ENCODE peak calls at places on chromosomes 11 and 22, in four cellular contexts. One of them, this sample, is unnamed.

GRCh38 chr11:64430570-64430969 is 71.6 kb downstream of the RPS6KA4 start:
- DNase-seq in fibroblast of lung: no peak
- DNase-seq in HCT116: no peak
- DNase-seq in GM23248: no peak
- DNase-seq in this sample: no peak

GRCh38 chr11:65380460-65381126 is 1.9 kb downstream of the SLC25A45 start:
- DNase-seq in fibroblast of lung: no peak
- DNase-seq in HCT116: no peak
- DNase-seq in GM23248: no peak
- DNase-seq in this sample: no peak

GRCh38 chr11:95307310-95307709 is 76.3 kb upstream of the SESN3 start:
- DNase-seq in fibroblast of lung: no peak
- DNase-seq in HCT116: no peak
- DNase-seq in GM23248: no peak
- DNase-seq in this sample: no peak

GRCh38 chr11:1937616-1938342 is 9.4 kb upstream of the MRPL23 start:
- DNase-seq in fibroblast of lung: no peak
- DNase-seq in HCT116: no peak
- DNase-seq in GM23248: no peak
- DNase-seq in this sample: no peak

GRCh38 chr11:92703431-92703830 is 266.0 kb upstream of the MTNR1B start:
- DNase-seq in fibroblast of lung: peak; percentile 71
- DNase-seq in HCT116: no peak
- DNase-seq in GM23248: peak; percentile 76
- DNase-seq in this sample: peak; percentile 70

GRCh38 chr22:27962268-27963191 is 43.5 kb upstream of the PITPNB start:
- DNase-seq in fibroblast of lung: no peak
- DNase-seq in HCT116: no peak
- DNase-seq in GM23248: peak; percentile 14
- DNase-seq in this sample: no peak

GRCh38 chr11:2139691-2140337 is 625 bp upstream of the IGF2 start:
- DNase-seq in fibroblast of lung: no peak
- DNase-seq in HCT116: no peak
- DNase-seq in GM23248: no peak
- DNase-seq in this sample: no peak

GRCh38 chr11:68396526-68396925 is 64.0 kb upstream of the PPP6R3 start:
- DNase-seq in fibroblast of lung: no peak
- DNase-seq in HCT116: no peak
- DNase-seq in GM23248: no peak
- DNase-seq in this sample: no peak

GRCh38 chr11:122306776-122307479 is 190.9 kb upstream of the BLID start:
- DNase-seq in fibroblast of lung: no peak
- DNase-seq in HCT116: no peak
- DNase-seq in GM23248: no peak
- DNase-seq in this sample: no peak

GRCh38 chr11:107702723-107703122 is 9.1 kb downstream of the SLN start:
- DNase-seq in fibroblast of lung: no peak
- DNase-seq in HCT116: no peak
- DNase-seq in GM23248: peak; percentile 30
- DNase-seq in this sample: no peak

GRCh38 chr22:30885001-30885366 is 83.6 kb downstream of the MORC2 start:
- DNase-seq in fibroblast of lung: no peak
- DNase-seq in HCT116: no peak
- DNase-seq in GM23248: no peak
- DNase-seq in this sample: no peak

GRCh38 chr22:25437414-25438160 is 126.9 kb upstream of the GRK3 start:
- DNase-seq in fibroblast of lung: no peak
- DNase-seq in HCT116: no peak
- DNase-seq in GM23248: no peak
- DNase-seq in this sample: no peak

GRCh38 chr11:128391809-128392208 is 195.5 kb downstream of the ETS1 start:
- DNase-seq in fibroblast of lung: no peak
- DNase-seq in HCT116: no peak
- DNase-seq in GM23248: no peak
- DNase-seq in this sample: no peak

GRCh38 chr11:63871962-63872832 is 33.3 kb downstream of the MARK2 start:
- DNase-seq in fibroblast of lung: peak; percentile 92
- DNase-seq in HCT116: peak; percentile 60
- DNase-seq in GM23248: peak; percentile 98
- DNase-seq in this sample: peak; percentile 89

GRCh38 chr11:67407700-67408163 is 3.8 kb downstream of the TBC1D10C start:
- DNase-seq in fibroblast of lung: no peak
- DNase-seq in HCT116: no peak
- DNase-seq in GM23248: no peak
- DNase-seq in this sample: no peak

GRCh38 chr11:1444823-1445422 is 41.7 kb downstream of the MOB2 start:
- DNase-seq in fibroblast of lung: no peak
- DNase-seq in HCT116: no peak
- DNase-seq in GM23248: no peak
- DNase-seq in this sample: no peak

GRCh38 chr11:133227674-133228111 is 304.6 kb downstream of the OPCML start:
- DNase-seq in fibroblast of lung: no peak
- DNase-seq in HCT116: no peak
- DNase-seq in GM23248: no peak
- DNase-seq in this sample: no peak

GRCh38 chr11:13228569-13228968 is 49.0 kb upstream of the BMAL1 start:
- DNase-seq in fibroblast of lung: no peak
- DNase-seq in HCT116: no peak
- DNase-seq in GM23248: no peak
- DNase-seq in this sample: no peak

GRCh38 chr22:38751422-38752346 is 4.1 kb downstream of the SUN2 start:
- DNase-seq in fibroblast of lung: peak; percentile 37
- DNase-seq in HCT116: no peak
- DNase-seq in GM23248: no peak
- DNase-seq in this sample: no peak

GRCh38 chr22:39686776-39687525 is 116.4 kb downstream of the CACNA1I start:
- DNase-seq in fibroblast of lung: no peak
- DNase-seq in HCT116: no peak
- DNase-seq in GM23248: no peak
- DNase-seq in this sample: no peak

GRCh38 chr11:115257286-115258077 is 246.7 kb downstream of the CADM1 start:
- DNase-seq in fibroblast of lung: no peak
- DNase-seq in HCT116: no peak
- DNase-seq in GM23248: no peak
- DNase-seq in this sample: no peak

GRCh38 chr11:113574171-113574570 is 99.0 kb upstream of the DRD2 start:
- DNase-seq in fibroblast of lung: no peak
- DNase-seq in HCT116: no peak
- DNase-seq in GM23248: no peak
- DNase-seq in this sample: no peak

GRCh38 chr11:32960553-32961164 is 55.0 kb upstream of the DEPDC7 start:
- DNase-seq in fibroblast of lung: peak; percentile 40
- DNase-seq in HCT116: peak; percentile 28
- DNase-seq in GM23248: peak; percentile 72
- DNase-seq in this sample: peak; percentile 31

GRCh38 chr11:103228807-103229206 is 119.6 kb downstream of the DYNC2H1 start:
- DNase-seq in fibroblast of lung: no peak
- DNase-seq in HCT116: no peak
- DNase-seq in GM23248: peak; percentile 4
- DNase-seq in this sample: no peak

GRCh38 chr11:93849751-93850584 is 450 bp downstream of the VSTM5 start:
- DNase-seq in fibroblast of lung: peak; percentile 50
- DNase-seq in HCT116: no peak
- DNase-seq in GM23248: peak; percentile 56
- DNase-seq in this sample: peak; percentile 24

GRCh38 chr22:17201285-17201945 is 17.8 kb downstream of the ADA2 start:
- DNase-seq in fibroblast of lung: peak; percentile 13
- DNase-seq in HCT116: no peak
- DNase-seq in GM23248: peak; percentile 29
- DNase-seq in this sample: no peak

GRCh38 chr11:120136356-120136755 is 1.6 kb downstream of the TRIM29 start:
- DNase-seq in fibroblast of lung: no peak
- DNase-seq in HCT116: no peak
- DNase-seq in GM23248: no peak
- DNase-seq in this sample: no peak

GRCh38 chr22:26164174-26164573 is 5.1 kb upstream of the SEZ6L start:
- DNase-seq in fibroblast of lung: no peak
- DNase-seq in HCT116: no peak
- DNase-seq in GM23248: no peak
- DNase-seq in this sample: no peak

GRCh38 chr11:103601230-103601846 is 435.1 kb upstream of the DDI1 start:
- DNase-seq in fibroblast of lung: peak; percentile 47
- DNase-seq in HCT116: no peak
- DNase-seq in GM23248: peak; percentile 82
- DNase-seq in this sample: peak; percentile 38

GRCh38 chr22:41813726-41814410 is 13.4 kb downstream of the CCDC134 start:
- DNase-seq in fibroblast of lung: no peak
- DNase-seq in HCT116: no peak
- DNase-seq in GM23248: peak; percentile 26
- DNase-seq in this sample: no peak

GRCh38 chr11:103897156-103897555 is 139.3 kb upstream of the DDI1 start:
- DNase-seq in fibroblast of lung: no peak
- DNase-seq in HCT116: no peak
- DNase-seq in GM23248: peak; percentile 43
- DNase-seq in this sample: no peak

DNA sequence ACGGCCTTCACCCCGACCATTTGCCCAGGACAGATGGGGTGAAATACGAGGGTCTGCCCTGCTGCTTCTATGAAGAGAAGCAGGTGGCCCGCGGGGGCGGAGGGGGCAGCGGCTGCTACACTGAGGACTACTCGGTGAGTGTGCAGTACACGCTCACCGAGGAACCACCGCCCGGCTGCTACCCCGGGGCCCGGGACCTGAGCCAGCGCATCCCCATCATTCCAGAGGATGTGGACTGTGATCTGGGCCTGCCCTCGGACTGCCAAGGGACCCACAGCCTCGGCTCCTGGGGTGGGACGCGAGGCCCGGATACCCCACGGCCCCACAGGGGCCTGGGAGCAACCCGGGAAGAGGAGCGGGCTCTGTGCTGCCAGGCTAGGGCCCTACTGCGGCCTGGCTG is 11.2 kb downstream of the C22orf31 start:
- DNase-seq in fibroblast of lung: no peak
- DNase-seq in HCT116: no peak
- DNase-seq in GM23248: no peak
- DNase-seq in this sample: no peak
- H2AFZ ChIP-seq in fibroblast of lung: no peak overlapping the region
- H2AFZ ChIP-seq in HCT116: no peak overlapping the region
- H2AFZ ChIP-seq in GM23248: no peak overlapping the region
- H2AFZ ChIP-seq in this sample: no peak overlapping the region

GRCh38 chr11:69635804-69636511 is 5.0 kb upstream of the CCND1 start:
- DNase-seq in fibroblast of lung: no peak
- DNase-seq in HCT116: no peak
- DNase-seq in GM23248: no peak
- DNase-seq in this sample: no peak

GRCh38 chr11:69636870-69637600 is 3.9 kb upstream of the CCND1 start:
- DNase-seq in fibroblast of lung: no peak
- DNase-seq in HCT116: no peak
- DNase-seq in GM23248: peak; percentile 30
- DNase-seq in this sample: no peak

GRCh38 chr11:69637601-69637955 is 3.4 kb upstream of the CCND1 start:
- DNase-seq in fibroblast of lung: no peak
- DNase-seq in HCT116: no peak
- DNase-seq in GM23248: no peak
- DNase-seq in this sample: no peak

GRCh38 chr11:69635210-69635609 is 5.7 kb upstream of the CCND1 start:
- DNase-seq in fibroblast of lung: no peak
- DNase-seq in HCT116: no peak
- DNase-seq in GM23248: no peak
- DNase-seq in this sample: no peak

DNA sequence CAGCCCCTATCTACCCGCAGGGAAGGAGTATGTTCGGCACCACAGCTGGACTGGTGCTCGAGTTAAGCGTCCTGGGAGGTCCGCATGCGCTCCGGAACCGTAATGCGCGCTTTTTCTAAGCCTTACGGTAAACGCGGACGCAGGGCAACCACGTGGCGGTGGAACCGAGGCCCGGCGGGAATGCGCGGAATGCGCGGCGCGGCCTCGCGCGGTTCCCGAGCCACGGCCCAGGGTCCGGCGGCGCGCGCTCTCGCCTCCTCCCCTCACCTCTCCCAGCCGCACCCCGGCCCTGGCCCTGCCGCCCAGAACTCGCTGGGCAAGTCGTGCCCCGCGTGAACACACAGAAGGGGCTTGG is 4.5 kb upstream of the CCND1 start:
- DNase-seq in fibroblast of lung: peak; percentile 91
- DNase-seq in HCT116: peak; percentile 80
- DNase-seq in GM23248: peak; percentile 94
- DNase-seq in this sample: peak; percentile 89
- TF ChIP-seq EZH2 in fibroblast of lung: no peak
- TF ChIP-seq EZH2 in HCT116: no peak
- TF ChIP-seq EZH2 in GM23248: no peak
- TF ChIP-seq EZH2 in this sample: no peak

DNA sequence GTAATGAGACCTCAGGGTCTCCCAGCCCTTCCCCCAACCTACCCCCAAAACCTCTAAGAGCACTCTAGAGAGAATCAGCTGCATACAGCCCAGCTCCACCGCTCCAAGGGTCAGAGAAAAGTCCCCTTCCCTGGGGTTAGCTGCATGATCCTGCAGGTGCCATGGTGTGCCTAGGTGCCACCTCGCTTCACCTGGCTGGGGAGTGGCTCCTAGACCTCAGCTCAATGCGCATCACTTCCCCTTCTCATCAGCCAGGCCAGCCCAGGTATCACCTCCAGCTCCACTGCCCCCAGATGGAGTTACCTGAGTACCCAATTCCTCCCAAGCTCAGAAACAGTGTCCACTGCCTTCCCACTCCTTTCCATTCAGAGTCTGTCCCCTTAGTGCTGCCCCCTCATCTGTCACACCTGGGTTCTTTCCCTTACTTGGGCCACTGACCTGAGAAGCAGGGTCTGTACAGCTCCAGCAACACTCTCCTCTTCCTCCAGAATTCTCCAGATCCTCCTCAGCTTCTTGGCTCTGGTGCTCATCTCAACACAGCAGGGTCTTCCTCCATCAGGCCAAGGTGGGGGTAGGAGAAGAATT is 1.3 kb downstream of the STARD10 start:
- DNase-seq in fibroblast of lung: no peak
- DNase-seq in HCT116: no peak
- DNase-seq in GM23248: no peak
- DNase-seq in this sample: no peak
- H2AFZ ChIP-seq in fibroblast of lung: no peak overlapping the region
- H2AFZ ChIP-seq in HCT116: no peak overlapping the region
- H2AFZ ChIP-seq in GM23248: peak overlapping the region; percentile 96
- H2AFZ ChIP-seq in this sample: no peak overlapping the region

DNA sequence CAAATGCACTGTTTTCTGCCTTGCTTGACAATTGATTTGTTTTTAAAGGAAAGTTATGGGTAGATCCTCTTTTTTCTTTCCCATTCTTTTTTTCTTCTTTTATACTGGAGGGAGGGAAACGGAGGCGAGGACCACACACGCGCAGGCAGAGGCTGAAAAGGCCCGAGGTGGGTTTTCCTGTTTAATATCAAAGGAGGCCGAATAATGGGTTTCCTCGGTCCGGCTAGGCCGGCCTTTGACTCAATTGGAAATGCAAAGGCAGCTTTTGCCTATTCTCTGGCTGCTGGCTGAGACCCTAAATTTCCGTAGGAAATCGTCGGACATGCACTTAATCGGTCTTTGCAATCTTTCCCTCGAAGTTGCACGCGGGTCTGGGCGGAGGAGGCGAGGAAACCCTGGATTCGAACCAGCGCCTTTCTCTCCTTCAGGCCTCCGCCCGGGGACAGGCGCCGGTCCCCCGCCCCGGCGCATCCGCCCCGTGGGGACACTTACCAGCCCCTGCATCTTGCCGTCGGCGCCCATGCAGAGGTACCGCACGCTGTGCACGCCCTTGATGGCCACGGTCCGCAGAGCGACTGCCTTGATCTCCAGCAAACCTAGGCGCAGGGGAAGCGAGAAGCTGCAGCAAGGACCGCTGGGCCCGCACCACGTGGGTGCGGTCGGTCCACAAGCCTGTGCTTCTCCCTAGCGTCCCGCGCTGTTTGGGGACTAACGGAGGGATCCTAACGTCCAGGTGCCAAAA is 882 bp downstream of the FGF19 start:
- DNase-seq in fibroblast of lung: no peak
- DNase-seq in HCT116: no peak
- DNase-seq in GM23248: no peak
- DNase-seq in this sample: no peak
- TF ChIP-seq EZH2 in fibroblast of lung: peak; percentile 82
- TF ChIP-seq EZH2 in HCT116: no peak
- TF ChIP-seq EZH2 in GM23248: peak; percentile 50
- TF ChIP-seq EZH2 in this sample: peak; percentile 94

This sample was measured in astrocyte.